ENCODE peak calls at places on chromosomes 11 and 22, in six cellular contexts. One of them, this sample, is unnamed.
A peak's percentile ranks its signal among the peaks of the same experiment; 100 is the strongest.

GRCh38 chr11:17978553-17979287 is 34.1 kb downstream of the SERGEF start:
- DNase-seq in kidney epithelial cell: no peak
- DNase-seq in GM12865: peak; percentile 49
- DNase-seq in GM23338: peak; percentile 83
- DNase-seq in left ventricle myocardium inferior: peak; percentile 42
- DNase-seq in Panc1: peak; percentile 22
- DNase-seq in this sample: peak; percentile 46

GRCh38 chr11:57480409-57481137 is 20.2 kb downstream of the RTN4RL2 start:
- DNase-seq in kidney epithelial cell: no peak
- DNase-seq in GM12865: peak; percentile 78
- DNase-seq in GM23338: peak; percentile 93
- DNase-seq in left ventricle myocardium inferior: peak; percentile 66
- DNase-seq in Panc1: no peak
- DNase-seq in this sample: peak; percentile 85

GRCh38 chr11:15073361-15074205 is at the start of gene CALCB:
- DNase-seq in kidney epithelial cell: no peak
- DNase-seq in GM12865: no peak
- DNase-seq in GM23338: peak; percentile 74
- DNase-seq in left ventricle myocardium inferior: no peak
- DNase-seq in Panc1: no peak
- DNase-seq in this sample: peak; percentile 34

GRCh38 chr11:114280696-114281095 is 15.5 kb upstream of the NNMT start:
- DNase-seq in kidney epithelial cell: peak; percentile 57
- DNase-seq in GM12865: peak; percentile 16
- DNase-seq in GM23338: peak; percentile 92
- DNase-seq in left ventricle myocardium inferior: peak; percentile 48
- DNase-seq in Panc1: no peak
- DNase-seq in this sample: no peak

GRCh38 chr22:27749597-27750225 is 51.8 kb downstream of the MN1 start:
- DNase-seq in kidney epithelial cell: no peak
- DNase-seq in GM12865: no peak
- DNase-seq in GM23338: peak; percentile 59
- DNase-seq in left ventricle myocardium inferior: no peak
- DNase-seq in Panc1: no peak
- DNase-seq in this sample: no peak

GRCh38 chr11:68039526-68040086 is 781 bp downstream of the TCIRG1 start:
- DNase-seq in kidney epithelial cell: no peak
- DNase-seq in GM12865: no peak
- DNase-seq in GM23338: peak; percentile 44
- DNase-seq in left ventricle myocardium inferior: no peak
- DNase-seq in Panc1: no peak
- DNase-seq in this sample: no peak

GRCh38 chr11:10993186-10993585 is 135.3 kb upstream of the ZBED5 start:
- DNase-seq in kidney epithelial cell: no peak
- DNase-seq in GM12865: no peak
- DNase-seq in GM23338: no peak
- DNase-seq in left ventricle myocardium inferior: no peak
- DNase-seq in Panc1: no peak
- DNase-seq in this sample: no peak

GRCh38 chr11:67269401-67270255 is 3.4 kb downstream of the GRK2 start:
- DNase-seq in kidney epithelial cell: no peak
- DNase-seq in GM12865: no peak
- DNase-seq in GM23338: no peak
- DNase-seq in left ventricle myocardium inferior: no peak
- DNase-seq in Panc1: no peak
- DNase-seq in this sample: no peak

GRCh38 chr11:44270403-44271192 is 39.3 kb downstream of the ALX4 start:
- DNase-seq in kidney epithelial cell: no peak
- DNase-seq in GM12865: no peak
- DNase-seq in GM23338: no peak
- DNase-seq in left ventricle myocardium inferior: no peak
- DNase-seq in Panc1: no peak
- DNase-seq in this sample: no peak

GRCh38 chr11:82225930-82226329 is 507.7 kb downstream of the FAM181B start:
- DNase-seq in kidney epithelial cell: no peak
- DNase-seq in GM12865: no peak
- DNase-seq in GM23338: peak; percentile 36
- DNase-seq in left ventricle myocardium inferior: no peak
- DNase-seq in Panc1: no peak
- DNase-seq in this sample: no peak
- TF ChIP-seq CTCF in kidney epithelial cell: no peak
- TF ChIP-seq CTCF in GM12865: no peak
- TF ChIP-seq CTCF in GM23338: peak; percentile 46
- TF ChIP-seq CTCF in left ventricle myocardium inferior: no peak
- TF ChIP-seq CTCF in Panc1: no peak
- TF ChIP-seq CTCF in this sample: no peak

GRCh38 chr11:9992306-9992705 is 301.7 kb downstream of the SBF2 start:
- DNase-seq in kidney epithelial cell: no peak
- DNase-seq in GM12865: no peak
- DNase-seq in GM23338: no peak
- DNase-seq in left ventricle myocardium inferior: no peak
- DNase-seq in Panc1: no peak
- DNase-seq in this sample: no peak

GRCh38 chr11:9990221-9990973 is 303.6 kb downstream of the SBF2 start:
- DNase-seq in kidney epithelial cell: no peak
- DNase-seq in GM12865: no peak
- DNase-seq in GM23338: peak; percentile 12
- DNase-seq in left ventricle myocardium inferior: no peak
- DNase-seq in Panc1: peak; percentile 76
- DNase-seq in this sample: no peak
- TF ChIP-seq CTCF in kidney epithelial cell: no peak
- TF ChIP-seq CTCF in GM12865: no peak
- TF ChIP-seq CTCF in GM23338: peak; percentile 27
- TF ChIP-seq CTCF in left ventricle myocardium inferior: peak; percentile 37
- TF ChIP-seq CTCF in Panc1: peak; percentile 49
- TF ChIP-seq CTCF in this sample: no peak

DNA sequence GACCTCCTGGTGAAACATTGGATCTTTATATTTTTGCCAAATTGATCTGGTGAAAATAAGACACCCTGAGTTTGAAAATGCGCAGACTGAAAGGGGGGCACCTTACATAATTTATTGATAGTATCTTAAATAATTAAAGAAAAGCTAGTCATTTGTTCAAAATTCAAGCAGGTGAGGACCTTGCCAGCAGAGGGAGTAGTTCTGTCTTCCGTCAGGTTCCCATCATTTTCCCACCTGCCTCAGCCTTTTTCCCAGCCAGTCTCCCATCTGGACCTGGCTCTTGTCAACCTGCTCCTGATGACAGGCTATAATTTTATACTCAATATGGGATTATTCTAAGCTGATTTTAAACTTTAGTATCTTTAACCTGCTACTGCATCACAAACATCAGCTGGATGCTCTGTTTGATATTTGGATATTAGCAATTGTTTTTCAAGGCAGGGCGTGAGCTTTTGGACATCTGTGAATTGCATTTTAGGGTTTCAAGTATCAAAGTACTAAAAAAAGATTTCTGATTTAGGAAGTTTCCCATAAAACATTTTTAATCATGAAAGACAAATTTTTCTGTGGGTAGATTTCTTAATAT is 132.0 kb downstream of the ELP4 start:
- DNase-seq in kidney epithelial cell: no peak
- DNase-seq in GM12865: peak; percentile 25
- DNase-seq in GM23338: peak; percentile 86
- DNase-seq in left ventricle myocardium inferior: no peak
- DNase-seq in Panc1: no peak
- DNase-seq in this sample: no peak
- TF ChIP-seq CTCF in kidney epithelial cell: peak; percentile 80
- TF ChIP-seq CTCF in GM12865: peak; percentile 48
- TF ChIP-seq CTCF in GM23338: peak; percentile 88
- TF ChIP-seq CTCF in left ventricle myocardium inferior: peak; percentile 70
- TF ChIP-seq CTCF in Panc1: peak; percentile 84
- TF ChIP-seq CTCF in this sample: peak; percentile 29

GRCh38 chr11:116357769-116358544 is 414.8 kb downstream of the BUD13 start:
- DNase-seq in kidney epithelial cell: no peak
- DNase-seq in GM12865: peak; percentile 22
- DNase-seq in GM23338: peak; percentile 93
- DNase-seq in left ventricle myocardium inferior: no peak
- DNase-seq in Panc1: no peak
- DNase-seq in this sample: peak; percentile 55
- TF ChIP-seq CTCF in kidney epithelial cell: peak; percentile 62
- TF ChIP-seq CTCF in GM12865: peak; percentile 58
- TF ChIP-seq CTCF in GM23338: peak; percentile 91
- TF ChIP-seq CTCF in left ventricle myocardium inferior: peak; percentile 40
- TF ChIP-seq CTCF in Panc1: peak; percentile 60
- TF ChIP-seq CTCF in this sample: peak; percentile 46

DNA sequence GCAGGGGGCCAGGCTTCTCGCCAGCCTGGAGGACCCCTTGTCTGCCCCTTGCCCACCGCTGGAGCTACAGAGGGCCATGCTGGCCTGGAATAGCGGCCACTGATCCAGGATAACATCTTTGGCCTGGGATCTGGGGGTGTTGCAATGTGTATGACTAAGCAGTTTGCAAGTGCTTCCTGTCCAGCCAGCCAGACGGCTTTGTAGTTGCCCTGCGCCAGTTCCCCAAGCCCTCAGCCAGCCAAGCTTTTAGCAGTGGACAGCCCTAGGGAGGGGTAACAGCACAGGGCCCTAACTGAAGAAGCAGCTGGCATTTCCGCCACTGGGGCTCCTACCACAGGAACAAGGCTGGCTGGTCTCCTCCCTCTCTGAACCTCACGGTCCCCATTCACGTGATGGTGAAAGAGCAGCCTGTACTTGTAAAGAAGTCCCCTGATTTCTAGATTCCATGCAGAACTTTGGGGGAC is 32.1 kb downstream of the UQCR10 start:
- DNase-seq in kidney epithelial cell: peak; percentile 57
- DNase-seq in GM12865: no peak
- DNase-seq in GM23338: no peak
- DNase-seq in left ventricle myocardium inferior: peak; percentile 88
- DNase-seq in Panc1: no peak
- DNase-seq in this sample: no peak
- TF ChIP-seq CTCF in kidney epithelial cell: no peak
- TF ChIP-seq CTCF in GM12865: no peak
- TF ChIP-seq CTCF in GM23338: no peak
- TF ChIP-seq CTCF in left ventricle myocardium inferior: peak; percentile 42
- TF ChIP-seq CTCF in Panc1: no peak
- TF ChIP-seq CTCF in this sample: no peak

GRCh38 chr11:12761029-12761428 is 86.8 kb downstream of the TEAD1 start:
- DNase-seq in kidney epithelial cell: no peak
- DNase-seq in GM12865: peak; percentile 25
- DNase-seq in GM23338: no peak
- DNase-seq in left ventricle myocardium inferior: no peak
- DNase-seq in Panc1: no peak
- DNase-seq in this sample: no peak
- TF ChIP-seq CTCF in kidney epithelial cell: peak; percentile 50
- TF ChIP-seq CTCF in GM12865: no peak
- TF ChIP-seq CTCF in GM23338: peak; percentile 34
- TF ChIP-seq CTCF in left ventricle myocardium inferior: peak; percentile 31
- TF ChIP-seq CTCF in Panc1: peak; percentile 38
- TF ChIP-seq CTCF in this sample: no peak